ENCODE peak calls at places on chromosome 14, in five cellular contexts. V is SIG-M5; B is activated CD8-positive, alpha-beta memory T cell treated with anti-CD3 and anti-CD28 coated beads for 4 hours; O is GM10248; P is mucosa of gallbladder. M is an unnamed sample.

GRCh38 chr14:91417983-91418386 is 365 bp upstream of the CCDC88C start:
- DNase-seq in V (no peak), B (no peak), O (peak; percentile 65), P (no peak), M (peak; percentile 33)

GRCh38 chr14:51525705-51526104 is 126.0 kb upstream of the FRMD6 start:
- DNase-seq in V (no peak), B (no peak), O (no peak), P (no peak), M (no peak)

GRCh38 chr14:79278798-79279644 is 932.3 kb downstream of the DIO2 start:
- DNase-seq in V (no peak), B (no peak), O (no peak), P (peak; percentile 88), M (peak; percentile 89)

GRCh38 chr14:50363734-50364113 is 33.0 kb downstream of the CDKL1 start:
- DNase-seq in V (peak; percentile 48), B (no peak), O (peak; percentile 69), P (no peak), M (no peak)

GRCh38 chr14:72894623-72895378 is 900 bp upstream of the DPF3 start:
- DNase-seq in V (no peak), B (no peak), O (no peak), P (no peak), M (peak; percentile 24)

GRCh38 chr14:23877538-23878180 is 75.9 kb upstream of the DHRS4 start:
- DNase-seq in V (no peak), B (no peak), O (peak; percentile 37), P (no peak), M (no peak)

GRCh38 chr14:71361335-71361734 is 454.1 kb downstream of the PCNX1 start:
- DNase-seq in V (no peak), B (no peak), O (no peak), P (no peak), M (peak; percentile 67)

GRCh38 chr14:79369359-79370332 is 841.7 kb downstream of the DIO2 start:
- DNase-seq in V (no peak), B (no peak), O (no peak), P (peak; percentile 31), M (peak; percentile 99)

GRCh38 chr14:78254911-78255431 is 84.8 kb downstream of the NRXN3 start:
- DNase-seq in V (no peak), B (no peak), O (no peak), P (no peak), M (peak; percentile 4)

GRCh38 chr14:62921466-62921865 is 123.8 kb downstream of the KCNH5 start:
- DNase-seq in V (no peak), B (no peak), O (no peak), P (no peak), M (no peak)

GRCh38 chr14:32332415-32333116 is 3.5 kb downstream of the AKAP6 start:
- DNase-seq in V (no peak), B (no peak), O (no peak), P (no peak), M (no peak)

GRCh38 chr14:61563880-61564622 is 131.3 kb upstream of the HIF1A start:
- DNase-seq in V (no peak), B (no peak), O (no peak), P (no peak), M (no peak)

GRCh38 chr14:68076451-68076850 is 256.9 kb downstream of the RAD51B start:
- DNase-seq in V (no peak), B (no peak), O (no peak), P (no peak), M (peak; percentile 66)

GRCh38 chr14:55353686-55354467 is 57.8 kb downstream of the ATG14 start:
- DNase-seq in V (no peak), B (no peak), O (no peak), P (no peak), M (no peak)

GRCh38 chr14:89723930-89724915 is 230.3 kb downstream of the EFCAB11 start:
- DNase-seq in V (no peak), B (no peak), O (no peak), P (no peak), M (peak; percentile 23)

GRCh38 chr14:30389134-30389900 is 169.6 kb upstream of the G2E3 start:
- DNase-seq in V (no peak), B (no peak), O (no peak), P (peak; percentile 62), M (peak; percentile 1)

GRCh38 chr14:70816525-70816924 is 7.2 kb upstream of the MAP3K9 start:
- DNase-seq in V (no peak), B (no peak), O (no peak), P (no peak), M (no peak)

GRCh38 chr14:69996197-69996596 is 117.0 kb downstream of the SMOC1 start:
- DNase-seq in V (no peak), B (no peak), O (no peak), P (no peak), M (peak; percentile 81)

GRCh38 chr14:83120187-83120586 is 1586.5 kb upstream of the SEL1L start:
- DNase-seq in V (no peak), B (no peak), O (no peak), P (no peak), M (peak; percentile 34)

GRCh38 chr14:31159682-31160296 is 47.8 kb downstream of the HECTD1 start:
- DNase-seq in V (no peak), B (no peak), O (no peak), P (no peak), M (peak; percentile 78)

GRCh38 chr14:64465208-64465821 is at the start of gene AKAP5:
- DNase-seq in V (no peak), B (peak; percentile 33), O (peak; percentile 78), P (peak; percentile 45), M (peak; percentile 18)

GRCh38 chr14:72023128-72024042 is 91.2 kb downstream of the RGS6 start:
- DNase-seq in V (no peak), B (no peak), O (no peak), P (no peak), M (no peak)

GRCh38 chr14:58362798-58363412 is 32.8 kb upstream of the TOMM20L start:
- DNase-seq in V (no peak), B (no peak), O (peak; percentile 25), P (no peak), M (peak; percentile 32)

GRCh38 chr14:85535916-85536834 is 6.2 kb downstream of the FLRT2 start:
- DNase-seq in V (no peak), B (no peak), O (no peak), P (no peak), M (peak; percentile 80)

GRCh38 chr14:65167072-65167645 is 64.8 kb upstream of the MAX start:
- DNase-seq in V (no peak), B (no peak), O (no peak), P (no peak), M (peak; percentile 16)

GRCh38 chr14:33307691-33308369 is 369.2 kb downstream of the NPAS3 start:
- DNase-seq in V (no peak), B (no peak), O (no peak), P (peak; percentile 13), M (peak; percentile 22)

GRCh38 chr14:95486875-95487668 is 29.4 kb downstream of the SYNE3 start:
- DNase-seq in V (no peak), B (no peak), O (no peak), P (no peak), M (no peak)

GRCh38 chr14:68544150-68544892 is 248.5 kb downstream of the ZFP36L1 start:
- DNase-seq in V (no peak), B (no peak), O (no peak), P (peak; percentile 68), M (peak; percentile 99)

GRCh38 chr14:38808734-38809455 is 294.1 kb downstream of the SEC23A start:
- DNase-seq in V (no peak), B (no peak), O (no peak), P (no peak), M (no peak)

GRCh38 chr14:22438742-22439141 is 150.3 kb downstream of the DAD1 start:
- DNase-seq in V (no peak), B (no peak), O (no peak), P (no peak), M (no peak)

GRCh38 chr14:36505193-36505815 is 14.7 kb downstream of the NKX2-1 start:
- DNase-seq in V (no peak), B (no peak), O (peak; percentile 34), P (no peak), M (no peak)